ENCODE peak calls at places on chromosomes 4 and X, in six cellular contexts. S is CD4-positive, alpha-beta memory T cell; Y is aorta; P is pancreas; H is lung; B is upper lobe of right lung. M is an unnamed sample. For H3K27me3, the result is how much of the 10 kb centered on the place peaks cover.

GRCh38 chr4:4338632-4339031 is 48.3 kb upstream of the NSG1 start:
- DNase-seq in S (no peak), Y (no peak), P (no peak), H (no peak), B (no peak), M (no peak)

GRCh38 chr4:74504212-74504611 is 59.3 kb downstream of the AREG start:
- DNase-seq in S (no peak), Y (no peak), P (no peak), H (no peak), B (no peak), M (no peak)

GRCh38 chrX:55342533-55343501 is 78.1 kb upstream of the PAGE3 start:
- DNase-seq in S (peak), Y (no peak), P (no peak), H (no peak), B (no peak), M (peak)

GRCh38 chrX:81229208-81229607 is 27.3 kb downstream of the SH3BGRL start:
- DNase-seq in S (no peak), Y (no peak), P (no peak), H (no peak), B (no peak), M (no peak)

GRCh38 chr4:87807402-87807801 is 8.0 kb downstream of the IBSP start:
- DNase-seq in S (no peak), Y (no peak), P (no peak), H (no peak), B (no peak), M (peak)

GRCh38 chrX:107273795-107274194 is 67.4 kb downstream of the DNAAF6 start:
- DNase-seq in S (no peak), Y (no peak), P (no peak), H (no peak), B (no peak), M (no peak)

GRCh38 chr4:116599859-116600258 is 485.5 kb downstream of the TRAM1L1 start:
- DNase-seq in S (no peak), Y (no peak), P (no peak), H (no peak), B (no peak), M (no peak)

GRCh38 chrX:30865020-30865419 is 24.0 kb downstream of the TAB3 start:
- DNase-seq in S (no peak), Y (no peak), P (no peak), H (no peak), B (no peak), M (no peak)

GRCh38 chrX:125203737-125204578 is 115.7 kb upstream of the TEX13C start:
- DNase-seq in S (no peak), Y (peak), P (no peak), H (no peak), B (peak), M (no peak)

GRCh38 chrX:37787353-37787869 is 7.6 kb downstream of the CYBB start:
- DNase-seq in S (no peak), Y (no peak), P (no peak), H (no peak), B (no peak), M (no peak)

GRCh38 chr4:120524237-120524636 is 398.3 kb downstream of the PRDM5 start:
- DNase-seq in S (no peak), Y (no peak), P (no peak), H (no peak), B (no peak), M (no peak)

GRCh38 chrX:16589211-16589610 is 60.7 kb upstream of the S100G start:
- DNase-seq in S (no peak), Y (no peak), P (no peak), H (no peak), B (no peak), M (peak)

GRCh38 chrX:131801066-131801465 is 222.0 kb upstream of the STK26 start:
- DNase-seq in S (no peak), Y (no peak), P (no peak), H (no peak), B (no peak), M (no peak)

GRCh38 chrX:68498508-68499379 is at the start of gene YIPF6:
- DNase-seq in S (peak), Y (peak), P (peak), H (peak), B (peak), M (peak)

GRCh38 chrX:9785252-9785943 is 831 bp upstream of the SHROOM2 start:
- DNase-seq in S (no peak), Y (no peak), P (no peak), H (no peak), B (no peak), M (no peak)

GRCh38 chr4:21470531-21470930 is 478.0 kb downstream of the KCNIP4 start:
- DNase-seq in S (no peak), Y (no peak), P (no peak), H (no peak), B (no peak), M (no peak)

GRCh38 chr4:185920171-185920570 is 108.2 kb upstream of the SORBS2 start:
- DNase-seq in S (no peak), Y (no peak), P (no peak), H (no peak), B (no peak), M (no peak)

GRCh38 chrX:130245441-130245840 is 23.3 kb downstream of the ZNF280C start:
- DNase-seq in S (no peak), Y (no peak), P (no peak), H (no peak), B (no peak), M (no peak)

GRCh38 chr4:145339075-145339725 is 142.5 kb upstream of the SMAD1 start:
- DNase-seq in S (no peak), Y (no peak), P (no peak), H (no peak), B (no peak), M (no peak)

GRCh38 chrX:1717326-1717725 is 102.5 kb downstream of the ASMT start:
- DNase-seq in S (no peak), Y (no peak), P (no peak), H (no peak), B (no peak), M (no peak)

GRCh38 chrX:72100824-72101351 is 30.8 kb downstream of the RTL5 start:
- DNase-seq in S (peak), Y (peak), P (no peak), H (peak), B (peak), M (no peak)

GRCh38 chr4:53066155-53066554 is 204.0 kb downstream of the RASL11B start:
- DNase-seq in S (no peak), Y (no peak), P (no peak), H (no peak), B (no peak), M (no peak)

GRCh38 chrX:124228849-124229248 is 103.6 kb upstream of the TEX13D start:
- DNase-seq in S (no peak), Y (no peak), P (no peak), H (no peak), B (no peak), M (no peak)

GRCh38 chrX:7941390-7942042 is 14.3 kb upstream of the PNPLA4 start:
- DNase-seq in S (no peak), Y (no peak), P (no peak), H (no peak), B (no peak), M (no peak)

GRCh38 chr4:152644130-152644529 is 35.7 kb downstream of the TMEM154 start:
- DNase-seq in S (no peak), Y (no peak), P (no peak), H (no peak), B (no peak), M (no peak)

GRCh38 chr4:3254302-3255131 is 5.6 kb downstream of the MSANTD1 start:
- DNase-seq in S (no peak), Y (peak), P (no peak), H (no peak), B (peak), M (no peak)

GRCh38 chr4:6992728-6993655 is 50.2 kb upstream of the TADA2B start:
- DNase-seq in S (no peak), Y (no peak), P (no peak), H (no peak), B (no peak), M (no peak)

GRCh38 chr4:181597766-181598165 is 645.4 kb upstream of the TENM3 start:
- DNase-seq in S (no peak), Y (no peak), P (no peak), H (no peak), B (no peak), M (no peak)

GRCh38 chrX:18577400-18577799 is 94.5 kb downstream of the RS1 start:
- DNase-seq in S (no peak), Y (no peak), P (no peak), H (no peak), B (no peak), M (no peak)

GRCh38 chrX:11472381-11472780 is 179.2 kb downstream of the AMELX start:
- DNase-seq in S (no peak), Y (no peak), P (no peak), H (no peak), B (no peak), M (no peak)

GRCh38 chr4:113645771-113646455 is 115.6 kb downstream of the CAMK2D start:
- DNase-seq in S (no peak), Y (no peak), P (peak), H (peak), B (no peak), M (no peak)

GRCh38 chrX:93120805-93121204 is 552.6 kb downstream of the NAP1L3 start:
- DNase-seq in S (no peak), Y (no peak), P (no peak), H (no peak), B (no peak), M (no peak)
- H3K27me3 ChIP-seq in S (under half), Y (under half), P (under half), H (under half), B (under half), M (under half)

DNA sequence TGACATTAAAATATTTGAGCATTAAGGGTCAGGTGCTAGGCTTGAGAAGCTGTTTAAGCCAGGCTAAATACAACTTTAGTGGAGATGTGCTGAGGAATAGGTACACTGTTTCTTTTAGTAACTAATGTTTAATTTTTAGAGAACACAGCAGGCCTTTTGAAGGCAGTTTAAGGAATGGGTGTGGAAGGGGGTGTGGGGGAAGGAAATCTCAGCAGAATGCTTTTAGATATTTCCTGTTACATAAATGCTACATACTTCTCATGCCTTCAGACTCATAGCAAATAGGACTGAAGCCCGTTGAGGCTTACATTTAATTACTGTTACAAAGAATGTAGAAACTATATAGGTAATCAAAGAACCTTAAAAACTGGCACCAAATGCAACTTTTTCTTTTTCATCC is 66.3 kb downstream of the WWC2 start:
- DNase-seq in S (no peak), Y (no peak), P (no peak), H (no peak), B (no peak), M (no peak)
- H3K27ac ChIP-seq in S (no peak), Y (no peak), P (no peak), H (no peak), B (peak), M (no peak)

DNA sequence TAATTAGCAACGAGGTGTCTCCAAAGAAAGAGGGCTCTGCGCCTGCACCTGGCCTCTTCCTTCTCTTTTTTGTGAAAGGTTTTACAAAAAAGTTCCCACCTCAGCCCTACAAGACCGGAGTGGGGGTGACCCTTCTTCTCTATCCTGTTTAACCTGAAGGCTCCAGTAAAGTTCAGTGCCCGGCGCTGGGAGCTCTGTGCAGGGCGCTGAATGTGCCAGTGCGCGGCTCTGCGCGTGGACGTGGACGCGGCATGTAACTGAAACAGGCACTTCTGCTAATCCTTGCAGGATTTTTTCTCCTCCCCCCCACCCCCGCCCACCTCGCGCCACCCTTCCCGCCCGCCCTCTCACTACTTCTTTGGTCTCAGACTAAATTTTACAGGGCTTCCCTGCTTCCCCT is 2.4 kb downstream of the GPR50 start:
- DNase-seq in S (no peak), Y (no peak), P (no peak), H (no peak), B (no peak), M (no peak)
- H3K27me3 ChIP-seq in S (under half), Y (under half), P (under half), H (under half), B (under half), M (under half)

GRCh38 chrX:155767101-155767878 is 113.9 kb upstream of the VAMP7 start:
- DNase-seq in S (peak), Y (peak), P (peak), H (peak), B (peak), M (no peak)
- H3K27ac ChIP-seq in S (no peak), Y (no peak), P (no peak), H (no peak), B (no peak), M (peak)

GRCh38 chrX:13827693-13828092 is 10.8 kb upstream of the GPM6B start:
- DNase-seq in S (no peak), Y (no peak), P (no peak), H (no peak), B (no peak), M (no peak)
- H3K27me3 ChIP-seq in S (under half), Y (under half), P (under half), H (under half), B (under half), M (under half)

DNA sequence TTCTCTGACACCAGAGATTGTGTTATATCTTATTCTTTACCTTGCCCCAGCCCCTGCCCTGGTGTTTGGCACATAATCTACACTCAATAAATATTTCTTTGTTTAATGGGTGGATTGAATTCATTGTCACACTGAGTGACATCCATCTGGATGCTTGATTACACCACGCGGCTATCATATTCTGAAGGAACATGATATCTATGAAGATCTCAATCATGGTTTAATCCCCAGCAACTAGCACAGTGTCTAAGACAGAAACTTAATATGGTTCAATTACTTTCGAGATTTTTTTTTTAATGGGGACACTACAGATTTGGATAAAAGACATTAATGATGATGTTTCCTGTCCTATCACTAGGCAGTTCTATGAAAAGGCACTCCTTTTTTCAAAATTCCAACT is 246.3 kb downstream of the PALLD start:
- DNase-seq in S (no peak), Y (no peak), P (no peak), H (no peak), B (no peak), M (no peak)
- H3K27ac ChIP-seq in S (no peak), Y (no peak), P (no peak), H (no peak), B (peak), M (no peak)

DNA sequence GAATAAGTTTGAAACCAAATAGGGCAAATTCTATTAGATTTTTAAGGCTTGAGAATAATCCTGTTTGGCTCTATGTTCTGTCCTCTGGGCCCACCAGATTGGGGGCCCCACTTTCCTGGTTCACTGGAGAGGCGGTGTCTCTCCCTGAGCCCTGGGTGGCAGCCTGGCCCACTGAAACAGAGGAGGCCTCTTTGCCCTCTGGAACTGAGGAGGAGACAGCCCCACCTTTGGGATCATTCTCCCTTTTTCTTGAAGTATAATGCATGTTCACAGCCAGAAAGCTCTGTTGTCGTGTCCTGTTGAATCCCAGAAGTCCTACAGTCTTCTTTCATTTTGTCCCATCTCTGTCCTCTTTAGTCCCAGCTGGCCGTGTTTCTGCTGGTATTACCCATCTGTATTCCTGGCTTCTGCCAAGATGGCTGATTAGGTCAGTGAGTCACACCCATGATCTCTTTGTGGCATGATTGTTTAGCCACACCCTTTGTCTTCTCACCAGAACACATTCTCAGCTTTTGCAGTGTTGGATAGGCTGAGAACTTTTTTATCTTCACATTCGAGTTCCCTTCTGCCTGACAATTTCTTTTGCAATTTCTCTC is 8.1 kb upstream of the TBC1D25 start:
- DNase-seq in S (no peak), Y (no peak), P (no peak), H (no peak), B (no peak), M (no peak)
- H3K27me3 ChIP-seq in S (under half), Y (under half), P (under half), H (under half), B (under half), M (under half)

M was measured in tibial nerve.